ENCODE peak calls at places on chromosomes 12 and 14, in four cellular contexts. D, J, B and V are unnamed samples.

GRCh38 chr12:6310771-6311610 is 509 bp downstream of the PLEKHG6 start:
- DNase-seq in D (no peak), J (peak; percentile 66), B (no peak), V (no peak)

GRCh38 chr12:57905812-57906475 is 35.4 kb upstream of the ATP23 start:
- DNase-seq in D (no peak), J (no peak), B (no peak), V (no peak)

GRCh38 chr12:104454997-104455396 is 1.8 kb upstream of the CHST11 start:
- DNase-seq in D (peak; percentile 57), J (no peak), B (no peak), V (no peak)

GRCh38 chr12:12837025-12837872 is 24.1 kb downstream of the DDX47 start:
- DNase-seq in D (peak; percentile 67), J (peak; percentile 54), B (peak; percentile 37), V (peak; percentile 71)

GRCh38 chr12:76108356-76108755 is 23.9 kb upstream of the NAP1L1 start:
- DNase-seq in D (no peak), J (no peak), B (no peak), V (no peak)

GRCh38 chr12:89494411-89495231 is 30.0 kb downstream of the GALNT4 start:
- DNase-seq in D (no peak), J (peak; percentile 12), B (no peak), V (no peak)

GRCh38 chr12:108594-108993 is 42.0 kb downstream of the IQSEC3 start:
- DNase-seq in D (no peak), J (no peak), B (no peak), V (no peak)

GRCh38 chr12:4282892-4283511 is 9.4 kb downstream of the CCND2 start:
- DNase-seq in D (no peak), J (no peak), B (no peak), V (no peak)

GRCh38 chr14:90549794-90550591 is 153.2 kb downstream of the CALM1 start:
- DNase-seq in D (no peak), J (no peak), B (no peak), V (no peak)

GRCh38 chr12:124466200-124467128 is 100.9 kb downstream of the NCOR2 start:
- DNase-seq in D (no peak), J (no peak), B (no peak), V (no peak)

GRCh38 chr12:2598001-2598400 is 196.8 kb upstream of the FKBP4 start:
- DNase-seq in D (no peak), J (no peak), B (no peak), V (no peak)

GRCh38 chr14:92694807-92695206 is 53.6 kb downstream of the LGMN start:
- DNase-seq in D (no peak), J (no peak), B (no peak), V (no peak)

GRCh38 chr14:61519735-61520134 is 175.6 kb upstream of the HIF1A start:
- DNase-seq in D (no peak), J (no peak), B (no peak), V (no peak)

GRCh38 chr14:61516957-61517356 is 178.4 kb upstream of the HIF1A start:
- DNase-seq in D (no peak), J (no peak), B (no peak), V (no peak)

GRCh38 chr14:61516125-61516740 is 179.1 kb upstream of the HIF1A start:
- DNase-seq in D (no peak), J (no peak), B (no peak), V (no peak)

GRCh38 chr14:61519106-61519505 is 176.2 kb upstream of the HIF1A start:
- DNase-seq in D (no peak), J (no peak), B (no peak), V (no peak)

GRCh38 chr14:61517861-61518802 is 177.2 kb upstream of the HIF1A start:
- DNase-seq in D (no peak), J (no peak), B (peak; percentile 68), V (no peak)
- TF ChIP-seq TCF7L2 in D (no peak), J (no peak), B (no peak), V (no peak)

DNA sequence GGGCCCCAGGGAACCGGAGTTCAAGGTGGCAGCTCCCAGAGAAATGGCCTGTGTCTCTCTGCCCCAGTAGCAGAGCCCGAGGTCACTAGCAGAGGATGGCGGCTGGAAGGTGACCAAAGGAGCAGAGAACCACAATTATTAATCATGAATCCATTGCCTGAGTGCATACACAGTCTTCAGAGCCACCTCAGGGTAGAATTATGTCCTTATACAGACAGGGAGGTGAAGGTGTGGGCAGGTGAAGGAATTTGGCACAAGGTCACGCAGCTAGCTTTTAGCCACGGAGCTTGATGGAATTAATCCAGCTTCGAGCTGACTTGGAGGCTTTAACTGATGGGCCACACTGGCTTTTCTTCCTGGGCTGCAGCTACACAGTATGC is 93.2 kb downstream of the LRRC74A start:
- DNase-seq in D (no peak), J (no peak), B (no peak), V (no peak)
- TF ChIP-seq CTCF in D (no peak), J (no peak), B (no peak), V (no peak)

DNA sequence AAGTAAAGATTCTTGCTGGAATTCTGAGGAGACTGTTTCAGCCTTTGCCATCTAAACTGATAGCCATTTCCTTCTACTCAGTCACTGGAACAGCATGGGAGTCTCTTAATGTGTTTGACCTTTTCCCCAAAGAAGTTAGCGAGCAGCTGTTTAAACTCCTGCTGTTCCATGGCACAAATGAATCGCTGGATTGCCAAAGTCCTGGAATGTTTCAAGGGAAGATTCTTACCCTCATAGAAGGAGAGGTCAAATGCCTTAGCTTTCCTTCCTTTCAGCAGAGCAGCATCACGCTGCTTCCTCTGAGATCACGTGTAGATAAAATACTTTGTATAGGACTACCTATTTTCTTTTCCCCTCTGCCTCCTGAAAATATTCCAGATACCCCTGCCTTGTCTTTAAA is 10.5 kb upstream of the NR2C1 start:
- DNase-seq in D (no peak), J (no peak), B (no peak), V (no peak)
- TF ChIP-seq POLR2AphosphoS5 in D (no peak), J (no peak), B (no peak), V (peak; percentile 78)

GRCh38 chr12:108399514-108399913 is 60.4 kb upstream of the CMKLR1 start:
- DNase-seq in D (no peak), J (no peak), B (no peak), V (no peak)
- TF ChIP-seq TCF7L2 in D (no peak), J (no peak), B (no peak), V (no peak)

DNA sequence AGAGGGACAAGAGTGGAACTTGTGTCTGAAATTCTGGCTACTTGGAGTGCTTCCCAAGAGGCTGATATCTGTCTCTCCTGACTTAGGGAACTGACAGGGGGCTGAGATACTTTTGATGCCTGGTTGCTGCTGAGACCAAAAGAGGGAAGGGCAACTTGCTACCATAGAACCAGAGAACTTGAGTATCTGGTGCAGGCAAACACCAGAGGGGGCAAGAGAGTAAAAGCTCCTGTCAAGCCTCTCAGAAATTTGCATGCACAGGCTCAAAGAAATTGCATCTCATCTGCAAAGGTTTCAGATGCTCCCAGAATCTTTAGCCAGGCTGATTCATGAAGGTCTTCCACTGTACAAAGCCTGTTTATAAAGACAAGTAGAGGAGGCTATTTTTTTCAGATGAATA is 391.3 kb upstream of the FOXG1 start:
- DNase-seq in D (no peak), J (no peak), B (no peak), V (no peak)
- TF ChIP-seq CTCF in D (no peak), J (no peak), B (no peak), V (peak; percentile 21)

GRCh38 chr14:20743556-20743955 is 2.1 kb upstream of the EDDM3A start:
- DNase-seq in D (no peak), J (no peak), B (no peak), V (no peak)
- TF ChIP-seq POLR2AphosphoS5 in D (no peak), J (no peak), B (no peak), V (no peak)

DNA sequence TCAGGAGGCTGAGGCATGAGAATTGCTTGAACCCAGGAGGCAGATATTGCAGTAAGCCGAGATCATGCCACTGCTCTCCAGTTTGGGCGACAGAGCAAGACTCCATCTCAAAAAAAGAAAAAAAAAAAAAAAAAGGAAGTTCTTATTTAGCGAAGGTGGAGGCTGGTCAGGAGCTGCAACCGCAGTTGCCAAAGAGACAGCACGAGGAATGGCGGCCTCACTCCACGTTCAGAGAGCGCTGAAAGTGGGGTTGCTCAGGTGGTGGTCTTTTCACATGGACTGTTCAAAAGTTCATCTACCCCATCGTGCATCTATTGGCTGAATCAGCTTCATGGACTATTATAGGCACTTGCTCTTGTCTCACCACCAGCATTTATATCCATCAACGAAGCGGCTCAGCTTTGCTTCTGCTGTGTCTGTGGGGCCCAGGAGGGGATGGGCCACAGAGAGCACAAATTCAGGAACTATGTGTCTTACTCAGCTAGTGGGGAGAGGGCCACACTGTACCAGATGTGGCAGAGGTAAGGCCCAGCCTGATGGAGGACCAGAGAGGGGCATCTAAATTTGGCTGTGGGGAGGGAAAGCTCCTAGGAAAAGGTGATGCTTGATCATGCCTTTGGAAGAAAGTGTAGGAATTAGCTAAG is 27.3 kb downstream of the SLC25A47 start:
- DNase-seq in D (no peak), J (no peak), B (no peak), V (no peak)
- TF ChIP-seq TCF7L2 in D (no peak), J (no peak), B (no peak), V (no peak)

DNA sequence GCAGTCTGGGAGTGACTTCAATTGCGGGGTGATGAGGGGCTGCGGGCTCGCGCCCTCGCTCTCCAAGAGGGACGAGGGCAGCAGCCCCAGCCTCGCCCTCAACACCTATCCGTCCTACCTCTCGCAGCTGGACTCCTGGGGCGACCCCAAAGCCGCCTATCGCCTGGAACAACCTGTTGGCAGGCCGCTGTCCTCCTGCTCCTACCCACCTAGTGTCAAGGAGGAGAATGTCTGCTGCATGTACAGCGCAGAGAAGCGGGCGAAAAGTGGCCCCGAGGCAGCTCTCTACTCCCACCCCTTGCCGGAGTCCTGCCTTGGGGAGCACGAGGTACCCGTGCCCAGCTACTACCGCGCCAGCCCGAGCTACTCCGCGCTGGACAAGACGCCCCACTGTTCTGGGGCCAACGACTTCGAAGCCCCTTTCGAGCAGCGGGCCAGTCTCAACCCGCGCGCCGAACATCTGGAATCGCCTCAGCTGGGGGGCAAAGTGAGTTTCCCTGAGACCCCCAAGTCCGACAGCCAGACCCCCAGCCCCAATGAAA is 483 bp downstream of the HOXC10 start:
- DNase-seq in D (no peak), J (no peak), B (no peak), V (no peak)
- TF ChIP-seq CTCF in D (no peak), J (no peak), B (no peak), V (no peak)

GRCh38 chr14:68283378-68284123 is 464.0 kb downstream of the RAD51B start:
- DNase-seq in D (no peak), J (no peak), B (no peak), V (no peak)

GRCh38 chr14:68282479-68283377 is 463.1 kb downstream of the RAD51B start:
- DNase-seq in D (no peak), J (no peak), B (peak; percentile 42), V (no peak)

GRCh38 chr14:68279777-68280233 is 460.2 kb downstream of the RAD51B start:
- DNase-seq in D (no peak), J (no peak), B (no peak), V (no peak)

GRCh38 chr14:68279437-68279720 is 459.8 kb downstream of the RAD51B start:
- DNase-seq in D (no peak), J (no peak), B (no peak), V (no peak)

DNA sequence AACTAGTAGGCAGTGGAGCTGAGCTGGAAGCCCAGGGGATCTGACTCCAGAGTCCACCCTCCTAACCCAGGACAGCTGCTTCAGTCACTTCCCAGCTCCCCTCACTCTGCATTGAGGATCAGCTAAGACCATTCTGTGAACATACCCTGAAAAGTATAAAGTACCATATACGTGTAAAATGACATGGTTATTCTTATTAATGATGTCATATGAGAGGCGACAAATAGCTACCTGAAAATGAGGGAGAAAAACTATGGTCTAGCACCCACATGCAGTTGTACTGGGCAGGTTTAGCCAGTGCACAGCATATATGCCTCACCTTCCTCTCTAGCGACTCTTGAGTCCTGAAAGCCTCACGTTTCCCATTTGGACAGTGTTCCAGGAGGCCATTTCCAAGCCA is 461.9 kb downstream of the RAD51B start:
- DNase-seq in D (no peak), J (no peak), B (no peak), V (no peak)
- TF ChIP-seq POLR2AphosphoS5 in D (no peak), J (no peak), B (no peak), V (no peak)